ENCODE peak calls at places on chromosomes 3 and 15, in six cellular contexts. V, N, R, Q, U and G are unnamed samples.
A peak's percentile ranks its signal among the peaks of the same experiment; 100 is the strongest.

GRCh38 chr3:151890721-151891141 is 17.3 kb downstream of the SUCNR1 start:
- DNase-seq in V (no peak), N (no peak), R (no peak), Q (no peak), U (no peak), G (no peak)

GRCh38 chr15:68635142-68635541 is 56.3 kb downstream of the CORO2B start:
- DNase-seq in V (no peak), N (no peak), R (no peak), Q (no peak), U (no peak), G (no peak)

GRCh38 chr15:91952216-91952615 is 98.7 kb downstream of the SLCO3A1 start:
- DNase-seq in V (no peak), N (no peak), R (no peak), Q (no peak), U (no peak), G (no peak)

GRCh38 chr15:92914768-92915221 is 14.7 kb downstream of the CHD2 start:
- DNase-seq in V (no peak), N (no peak), R (no peak), Q (no peak), U (no peak), G (no peak)

GRCh38 chr3:122271246-122271898 is 53.7 kb upstream of the CSTA start:
- DNase-seq in V (no peak), N (no peak), R (no peak), Q (no peak), U (no peak), G (no peak)

GRCh38 chr15:77044228-77045042 is 26.5 kb downstream of the TSPAN3 start:
- DNase-seq in V (no peak), N (no peak), R (no peak), Q (no peak), U (no peak), G (no peak)

GRCh38 chr15:72354496-72354895 is 21.3 kb downstream of the HEXA start:
- DNase-seq in V (no peak), N (no peak), R (no peak), Q (no peak), U (no peak), G (no peak)

GRCh38 chr15:73326157-73326556 is 42.6 kb downstream of the HCN4 start:
- DNase-seq in V (no peak), N (no peak), R (no peak), Q (no peak), U (no peak), G (no peak)

GRCh38 chr3:36864180-36865053 is 80.4 kb downstream of the TRANK1 start:
- DNase-seq in V (no peak), N (no peak), R (no peak), Q (no peak), U (no peak), G (no peak)

GRCh38 chr3:32224047-32224446 is 14.4 kb upstream of the CMTM8 start:
- DNase-seq in V (no peak), N (no peak), R (no peak), Q (no peak), U (no peak), G (no peak)

GRCh38 chr15:92037446-92037845 is 183.9 kb downstream of the SLCO3A1 start:
- DNase-seq in V (no peak), N (no peak), R (no peak), Q (no peak), U (no peak), G (no peak)

GRCh38 chr15:62559049-62559733 is 394.1 kb upstream of the C2CD4B start:
- DNase-seq in V (peak; percentile 48), N (no peak), R (no peak), Q (peak; percentile 37), U (peak; percentile 41), G (no peak)

GRCh38 chr3:13769422-13769821 is 110.4 kb downstream of the WNT7A start:
- DNase-seq in V (no peak), N (no peak), R (peak; percentile 34), Q (no peak), U (no peak), G (peak; percentile 31)

GRCh38 chr15:90664650-90665287 is 52.4 kb upstream of the BLM start:
- DNase-seq in V (peak; percentile 39), N (no peak), R (no peak), Q (peak; percentile 31), U (peak; percentile 27), G (no peak)

GRCh38 chr3:120418866-120419490 is 31.8 kb downstream of the FSTL1 start:
- DNase-seq in V (no peak), N (no peak), R (no peak), Q (no peak), U (peak; percentile 68), G (no peak)
- TF ChIP-seq CTCF in V (peak; percentile 16), N (peak; percentile 64), R (no peak), Q (peak; percentile 34), U (peak; percentile 15), G (peak; percentile 40)

GRCh38 chr15:66705277-66705927 is 3.4 kb downstream of the SMAD6 start:
- DNase-seq in V (no peak), N (no peak), R (no peak), Q (no peak), U (no peak), G (no peak)

GRCh38 chr15:66706225-66706732 is 4.2 kb downstream of the SMAD6 start:
- DNase-seq in V (no peak), N (peak; percentile 22), R (peak; percentile 53), Q (peak; percentile 35), U (peak; percentile 41), G (no peak)

GRCh38 chr15:66706840-66707239 is 4.8 kb downstream of the SMAD6 start:
- DNase-seq in V (no peak), N (no peak), R (no peak), Q (no peak), U (no peak), G (no peak)

GRCh38 chr15:66708389-66708788 is 6.4 kb downstream of the SMAD6 start:
- DNase-seq in V (no peak), N (no peak), R (no peak), Q (no peak), U (no peak), G (no peak)

DNA sequence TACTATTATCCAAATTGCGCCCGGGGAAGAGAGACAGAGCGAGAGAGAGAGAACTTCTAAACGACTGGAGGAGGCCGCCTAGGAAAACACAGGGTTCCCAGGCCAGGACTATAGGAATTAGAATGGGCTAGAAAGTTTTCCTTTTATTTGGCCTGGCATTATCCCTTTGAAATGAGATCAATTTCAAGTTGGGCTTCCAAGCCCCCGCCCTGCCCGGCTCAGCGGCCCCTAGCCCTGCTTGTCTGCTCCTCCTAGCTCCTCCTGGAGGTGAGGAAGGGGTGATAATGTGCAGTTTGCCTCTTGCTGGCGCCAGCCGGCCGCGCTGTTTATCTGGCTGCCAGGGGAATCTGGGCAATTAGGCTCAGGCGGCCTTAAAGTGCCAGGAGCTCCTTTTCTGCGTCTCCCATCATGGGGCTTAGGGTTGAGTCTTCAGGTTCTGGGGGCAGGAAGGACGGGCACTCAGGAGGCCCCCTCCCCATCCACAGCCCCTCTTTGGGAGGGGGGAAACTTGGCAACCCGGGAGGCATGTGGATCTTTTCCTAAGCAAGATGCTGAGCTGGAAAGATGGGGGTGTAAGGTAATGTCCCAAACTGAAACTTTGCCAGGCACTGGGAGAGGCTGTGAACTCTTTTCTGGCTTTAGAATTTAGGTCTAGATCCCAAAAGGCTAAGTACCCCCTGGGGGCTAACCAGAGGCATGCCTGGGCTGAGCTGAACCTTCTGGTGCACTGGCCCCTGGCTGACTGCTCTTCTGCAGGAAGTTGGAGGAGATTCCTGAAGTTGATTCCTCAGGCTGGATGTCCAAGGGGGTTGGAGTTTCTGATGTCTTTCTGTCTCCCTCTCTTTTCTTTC is 5.5 kb downstream of the SMAD6 start:
- DNase-seq in V (peak; percentile 61), N (peak; percentile 25), R (peak; percentile 70), Q (peak; percentile 43), U (peak; percentile 90), G (peak; percentile 82)
- TF ChIP-seq CTCF in V (peak; percentile 17), N (peak; percentile 45), R (no peak), Q (peak; percentile 34), U (peak; percentile 25), G (peak; percentile 45)

DNA sequence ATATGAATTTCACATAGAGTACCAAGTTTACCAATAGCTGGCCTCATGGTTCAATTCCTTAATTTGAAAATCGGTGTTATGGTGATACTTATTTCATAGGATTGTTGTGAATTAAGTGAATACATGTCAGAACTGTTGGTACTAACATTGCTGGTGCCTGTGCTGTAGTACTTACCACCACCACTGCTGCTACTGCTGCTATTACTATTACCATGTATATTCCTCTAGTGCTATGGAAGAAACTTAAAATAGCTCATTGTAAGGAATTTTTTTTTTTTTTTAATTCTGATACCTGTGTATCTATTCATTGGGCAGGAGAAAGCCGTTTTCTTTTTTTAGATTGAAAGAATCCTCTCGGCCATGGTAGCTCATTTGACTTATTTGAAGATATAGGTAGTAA is 3.6 kb downstream of the FYTTD1 start:
- DNase-seq in V (no peak), N (no peak), R (no peak), Q (no peak), U (no peak), G (no peak)
- TF ChIP-seq CTCF in V (no peak), N (peak; percentile 30), R (no peak), Q (no peak), U (no peak), G (peak; percentile 60)

DNA sequence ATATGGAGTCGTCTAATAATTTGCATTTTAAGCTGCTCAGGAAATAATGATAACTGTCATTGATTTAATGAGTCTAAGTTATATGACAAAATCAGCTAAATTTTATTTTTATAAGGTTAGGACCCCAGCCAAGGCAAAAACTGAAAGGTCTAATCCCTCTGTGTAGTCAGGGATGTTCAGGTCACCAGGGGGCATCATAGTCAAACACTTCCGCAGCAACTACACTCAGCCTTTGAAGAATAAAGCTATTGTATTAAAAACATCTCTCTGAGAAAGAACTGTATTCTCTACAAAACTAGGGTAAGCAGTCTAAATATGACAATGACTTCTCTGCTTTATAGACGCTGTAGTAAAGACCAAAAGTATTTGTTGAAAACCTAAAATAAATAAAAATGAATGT is 15.0 kb downstream of the INTS14 start:
- DNase-seq in V (no peak), N (no peak), R (no peak), Q (no peak), U (peak; percentile 34), G (no peak)
- TF ChIP-seq CTCF in V (no peak), N (peak; percentile 61), R (no peak), Q (peak; percentile 31), U (peak; percentile 44), G (peak; percentile 71)

DNA sequence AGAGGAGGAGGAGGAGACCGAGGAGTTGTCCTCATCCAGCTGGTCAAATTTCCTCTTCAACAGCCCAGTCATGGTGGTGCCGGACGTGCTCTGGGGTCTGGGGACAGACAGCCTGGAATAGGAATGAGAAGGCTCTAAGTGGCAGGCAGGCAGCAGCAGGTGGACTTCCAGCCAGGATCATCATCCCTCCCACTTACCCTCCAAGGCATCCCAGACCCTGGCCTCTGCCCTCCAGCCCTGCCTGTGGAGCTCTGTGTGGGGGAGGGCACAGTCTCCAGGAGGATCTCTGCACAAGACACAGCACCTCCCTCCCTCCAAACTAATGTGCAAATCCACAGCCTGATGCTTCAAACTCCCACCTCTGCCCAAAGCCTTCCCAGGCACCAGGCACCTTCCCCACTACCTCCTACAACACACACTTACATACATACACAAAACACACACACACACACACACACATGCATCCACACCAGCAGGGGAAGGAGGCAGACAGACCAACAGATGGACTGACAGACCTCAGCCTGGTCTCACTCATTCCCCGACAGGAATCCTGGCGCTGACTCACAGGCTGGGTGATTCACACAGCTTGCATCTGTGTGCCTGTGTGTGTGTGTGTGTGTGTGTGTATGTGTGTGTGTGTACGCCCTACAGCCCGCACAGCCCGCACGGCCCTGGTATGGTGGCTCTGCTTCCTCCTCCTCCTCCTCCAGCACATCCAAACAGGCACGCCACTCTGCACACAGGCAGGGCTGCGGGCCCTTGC is 6.6 kb downstream of the CSRNP1 start:
- DNase-seq in V (peak; percentile 91), N (peak; percentile 99), R (no peak), Q (peak; percentile 98), U (no peak), G (no peak)
- TF ChIP-seq CTCF in V (no peak), N (no peak), R (no peak), Q (no peak), U (no peak), G (no peak)